ENCODE peak calls at places on chromosomes 1 and 21, in four cellular contexts. One of them, this sample, is unnamed.

GRCh38 chr1:103489881-103490280 is 35.6 kb upstream of the RNPC3 start:
- DNase-seq in IMR-90: peak; percentile 18
- DNase-seq in mesendoderm: peak; percentile 14
- DNase-seq in H1: no peak
- DNase-seq in this sample: no peak

GRCh38 chr1:209375681-209376360 is 207.7 kb upstream of the CAMK1G start:
- DNase-seq in IMR-90: peak; percentile 71
- DNase-seq in mesendoderm: peak; percentile 74
- DNase-seq in H1: no peak
- DNase-seq in this sample: no peak

GRCh38 chr1:8822383-8823294 is 5.2 kb upstream of the RERE start:
- DNase-seq in IMR-90: peak; percentile 89
- DNase-seq in mesendoderm: peak; percentile 49
- DNase-seq in H1: no peak
- DNase-seq in this sample: no peak

GRCh38 chr1:21650400-21650799 is 18.8 kb downstream of the RAP1GAP start:
- DNase-seq in IMR-90: no peak
- DNase-seq in mesendoderm: no peak
- DNase-seq in H1: no peak
- DNase-seq in this sample: no peak

GRCh38 chr1:222071313-222071886 is 329.5 kb upstream of the DUSP10 start:
- DNase-seq in IMR-90: no peak
- DNase-seq in mesendoderm: no peak
- DNase-seq in H1: no peak
- DNase-seq in this sample: no peak

GRCh38 chr1:202010042-202011015 is at the start of gene ELF3:
- DNase-seq in IMR-90: no peak
- DNase-seq in mesendoderm: peak; percentile 99
- DNase-seq in H1: peak; percentile 90
- DNase-seq in this sample: peak; percentile 98

GRCh38 chr1:151859814-151860405 is 6.4 kb upstream of the THEM5 start:
- DNase-seq in IMR-90: no peak
- DNase-seq in mesendoderm: no peak
- DNase-seq in H1: no peak
- DNase-seq in this sample: no peak

GRCh38 chr1:244414543-244414942 is 37.2 kb downstream of the ADSS2 start:
- DNase-seq in IMR-90: peak; percentile 83
- DNase-seq in mesendoderm: peak; percentile 84
- DNase-seq in H1: no peak
- DNase-seq in this sample: no peak

GRCh38 chr1:115430717-115431116 is 92.7 kb upstream of the NGF start:
- DNase-seq in IMR-90: peak; percentile 96
- DNase-seq in mesendoderm: peak; percentile 75
- DNase-seq in H1: no peak
- DNase-seq in this sample: no peak

GRCh38 chr1:216887032-216887431 is 163.8 kb upstream of the ESRRG start:
- DNase-seq in IMR-90: peak; percentile 64
- DNase-seq in mesendoderm: no peak
- DNase-seq in H1: no peak
- DNase-seq in this sample: no peak

GRCh38 chr1:178536844-178537371 is 24.0 kb downstream of the TEX35 start:
- DNase-seq in IMR-90: peak; percentile 99
- DNase-seq in mesendoderm: peak; percentile 65
- DNase-seq in H1: no peak
- DNase-seq in this sample: no peak

GRCh38 chr1:12678350-12678749 is 34.5 kb downstream of the AADACL4 start:
- DNase-seq in IMR-90: no peak
- DNase-seq in mesendoderm: no peak
- DNase-seq in H1: no peak
- DNase-seq in this sample: no peak

GRCh38 chr21:31117046-31117916 is 79.0 kb upstream of the KRTAP19-8 start:
- DNase-seq in IMR-90: peak; percentile 86
- DNase-seq in mesendoderm: peak; percentile 78
- DNase-seq in H1: no peak
- DNase-seq in this sample: no peak

GRCh38 chr1:187577625-187578024 is 748.9 kb downstream of the PLA2G4A start:
- DNase-seq in IMR-90: no peak
- DNase-seq in mesendoderm: no peak
- DNase-seq in H1: no peak
- DNase-seq in this sample: no peak

GRCh38 chr1:5734414-5734813 is 257.8 kb downstream of the NPHP4 start:
- DNase-seq in IMR-90: no peak
- DNase-seq in mesendoderm: no peak
- DNase-seq in H1: no peak
- DNase-seq in this sample: no peak

GRCh38 chr1:236522937-236523703 is 662 bp upstream of the LGALS8 start:
- DNase-seq in IMR-90: no peak
- DNase-seq in mesendoderm: no peak
- DNase-seq in H1: no peak
- DNase-seq in this sample: peak; percentile 48

GRCh38 chr1:180234369-180235076 is 4.5 kb downstream of the LHX4 start:
- DNase-seq in IMR-90: no peak
- DNase-seq in mesendoderm: peak; percentile 69
- DNase-seq in H1: no peak
- DNase-seq in this sample: peak; percentile 80

GRCh38 chr1:177170756-177171535 is at the start of gene BRINP2:
- DNase-seq in IMR-90: peak; percentile 29
- DNase-seq in mesendoderm: peak; percentile 85
- DNase-seq in H1: peak; percentile 46
- DNase-seq in this sample: peak; percentile 94

GRCh38 chr1:39632491-39633417 is 6.7 kb downstream of the HEYL start:
- DNase-seq in IMR-90: peak; percentile 53
- DNase-seq in mesendoderm: peak; percentile 43
- DNase-seq in H1: no peak
- DNase-seq in this sample: peak; percentile 68

GRCh38 chr21:44911066-44911383 is 9.7 kb downstream of the ITGB2 start:
- DNase-seq in IMR-90: no peak
- DNase-seq in mesendoderm: no peak
- DNase-seq in H1: no peak
- DNase-seq in this sample: no peak

GRCh38 chr21:37385179-37385765 is 18.7 kb downstream of the DYRK1A start:
- DNase-seq in IMR-90: no peak
- DNase-seq in mesendoderm: no peak
- DNase-seq in H1: no peak
- DNase-seq in this sample: no peak

GRCh38 chr1:195332102-195332501 is 1276.1 kb downstream of the KCNT2 start:
- DNase-seq in IMR-90: no peak
- DNase-seq in mesendoderm: no peak
- DNase-seq in H1: no peak
- DNase-seq in this sample: no peak

GRCh38 chr1:160058087-160058486 is 11.9 kb downstream of the KCNJ10 start:
- DNase-seq in IMR-90: no peak
- DNase-seq in mesendoderm: peak; percentile 40
- DNase-seq in H1: no peak
- DNase-seq in this sample: no peak

GRCh38 chr1:237772014-237772413 is 118.7 kb downstream of the ZP4 start:
- DNase-seq in IMR-90: no peak
- DNase-seq in mesendoderm: no peak
- DNase-seq in H1: no peak
- DNase-seq in this sample: no peak

GRCh38 chr1:227894306-227894721 is 53.4 kb downstream of the WNT9A start:
- DNase-seq in IMR-90: no peak
- DNase-seq in mesendoderm: no peak
- DNase-seq in H1: no peak
- DNase-seq in this sample: peak; percentile 24

GRCh38 chr1:156707486-156708244 is 2.3 kb upstream of the CRABP2 start:
- DNase-seq in IMR-90: peak; percentile 51
- DNase-seq in mesendoderm: peak; percentile 87
- DNase-seq in H1: no peak
- DNase-seq in this sample: peak; percentile 74

GRCh38 chr1:193065954-193066353 is 6.5 kb downstream of the RO60 start:
- DNase-seq in IMR-90: no peak
- DNase-seq in mesendoderm: no peak
- DNase-seq in H1: no peak
- DNase-seq in this sample: no peak

GRCh38 chr1:113073457-113073950 is 506 bp downstream of the LRIG2 start:
- DNase-seq in IMR-90: peak; percentile 61
- DNase-seq in mesendoderm: peak; percentile 91
- DNase-seq in H1: peak; percentile 23
- DNase-seq in this sample: peak; percentile 74

GRCh38 chr1:229108598-229109201 is 162.2 kb upstream of the RAB4A start:
- DNase-seq in IMR-90: no peak
- DNase-seq in mesendoderm: no peak
- DNase-seq in H1: no peak
- DNase-seq in this sample: no peak

GRCh38 chr1:99441234-99442095 is 177.2 kb downstream of the PLPPR4 start:
- DNase-seq in IMR-90: peak; percentile 67
- DNase-seq in mesendoderm: no peak
- DNase-seq in H1: no peak
- DNase-seq in this sample: no peak

GRCh38 chr1:184483101-184483813 is 96.4 kb downstream of the C1orf21 start:
- DNase-seq in IMR-90: peak; percentile 83
- DNase-seq in mesendoderm: no peak
- DNase-seq in H1: no peak
- DNase-seq in this sample: no peak

GRCh38 chr1:83849191-83850061 is 149.5 kb downstream of the TTLL7 start:
- DNase-seq in IMR-90: no peak
- DNase-seq in mesendoderm: peak; percentile 2
- DNase-seq in H1: no peak
- DNase-seq in this sample: no peak

DNA sequence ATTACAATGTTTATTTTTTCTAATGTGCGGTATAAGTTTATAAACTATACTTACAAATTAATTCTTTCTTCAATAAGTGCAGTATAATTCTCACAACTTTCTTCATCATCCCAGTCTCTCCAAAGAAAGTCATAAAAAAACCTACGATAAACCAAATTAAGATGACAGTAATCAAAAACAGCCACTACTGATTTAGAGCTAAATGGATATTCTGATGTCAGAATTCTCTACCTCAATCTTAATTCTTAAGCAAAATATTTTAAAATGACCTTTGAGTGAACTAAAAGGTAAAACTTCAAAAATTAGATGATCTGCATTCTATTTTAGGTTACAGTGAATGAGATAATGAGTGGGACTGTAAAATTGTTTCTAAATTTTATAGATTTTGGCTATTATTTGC is 13.6 kb downstream of the SHCBP1L start:
- DNase-seq in IMR-90: no peak
- DNase-seq in mesendoderm: no peak
- DNase-seq in H1: no peak
- DNase-seq in this sample: no peak
- H3K56ac ChIP-seq in IMR-90: no peak overlapping the region
- H3K56ac ChIP-seq in mesendoderm: no peak overlapping the region
- H3K56ac ChIP-seq in H1: no peak overlapping the region
- H3K56ac ChIP-seq in this sample: no peak overlapping the region

GRCh38 chr1:111414756-111415155 is 12.8 kb downstream of the OVGP1 start:
- DNase-seq in IMR-90: no peak
- DNase-seq in mesendoderm: no peak
- DNase-seq in H1: no peak
- DNase-seq in this sample: no peak

GRCh38 chr1:111417755-111418154 is 9.8 kb downstream of the OVGP1 start:
- DNase-seq in IMR-90: peak; percentile 78
- DNase-seq in mesendoderm: peak; percentile 48
- DNase-seq in H1: no peak
- DNase-seq in this sample: no peak

GRCh38 chr1:111419037-111419436 is 8.5 kb downstream of the OVGP1 start:
- DNase-seq in IMR-90: no peak
- DNase-seq in mesendoderm: no peak
- DNase-seq in H1: no peak
- DNase-seq in this sample: no peak

GRCh38 chr1:111412839-111413238 is 14.7 kb downstream of the OVGP1 start:
- DNase-seq in IMR-90: no peak
- DNase-seq in mesendoderm: no peak
- DNase-seq in H1: no peak
- DNase-seq in this sample: no peak

DNA sequence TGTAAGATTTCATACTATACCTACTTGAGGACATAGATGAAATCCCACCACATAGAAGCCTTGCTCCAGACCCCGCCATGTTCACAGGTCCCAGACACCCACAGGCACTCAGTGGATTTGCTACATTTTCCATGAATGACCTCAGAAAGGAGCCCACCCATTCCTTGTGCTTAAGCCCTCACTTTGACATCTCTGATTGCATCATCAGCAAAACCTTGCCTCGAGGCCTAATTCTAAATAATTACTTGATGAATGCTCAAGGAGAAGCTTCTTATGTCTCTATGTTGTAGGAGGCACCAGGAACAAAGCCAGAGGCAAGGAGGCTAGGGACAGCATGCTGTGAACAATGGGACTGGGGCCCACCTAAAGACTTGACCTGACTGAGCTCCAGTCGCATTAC is 12.1 kb downstream of the OVGP1 start:
- DNase-seq in IMR-90: no peak
- DNase-seq in mesendoderm: peak; percentile 18
- DNase-seq in H1: no peak
- DNase-seq in this sample: no peak
- H3K56ac ChIP-seq in IMR-90: no peak overlapping the region
- H3K56ac ChIP-seq in mesendoderm: no peak overlapping the region
- H3K56ac ChIP-seq in H1: no peak overlapping the region
- H3K56ac ChIP-seq in this sample: no peak overlapping the region

GRCh38 chr1:16205891-16206546 is 6.4 kb downstream of the ARHGEF19 start:
- DNase-seq in IMR-90: no peak
- DNase-seq in mesendoderm: no peak
- DNase-seq in H1: no peak
- DNase-seq in this sample: no peak

GRCh38 chr1:16204216-16204615 is 8.2 kb downstream of the ARHGEF19 start:
- DNase-seq in IMR-90: no peak
- DNase-seq in mesendoderm: no peak
- DNase-seq in H1: no peak
- DNase-seq in this sample: no peak

GRCh38 chr1:16205333-16205671 is 7.2 kb downstream of the ARHGEF19 start:
- DNase-seq in IMR-90: no peak
- DNase-seq in mesendoderm: no peak
- DNase-seq in H1: no peak
- DNase-seq in this sample: no peak

GRCh38 chr1:16203550-16203949 is 8.9 kb downstream of the ARHGEF19 start:
- DNase-seq in IMR-90: no peak
- DNase-seq in mesendoderm: no peak
- DNase-seq in H1: no peak
- DNase-seq in this sample: no peak

DNA sequence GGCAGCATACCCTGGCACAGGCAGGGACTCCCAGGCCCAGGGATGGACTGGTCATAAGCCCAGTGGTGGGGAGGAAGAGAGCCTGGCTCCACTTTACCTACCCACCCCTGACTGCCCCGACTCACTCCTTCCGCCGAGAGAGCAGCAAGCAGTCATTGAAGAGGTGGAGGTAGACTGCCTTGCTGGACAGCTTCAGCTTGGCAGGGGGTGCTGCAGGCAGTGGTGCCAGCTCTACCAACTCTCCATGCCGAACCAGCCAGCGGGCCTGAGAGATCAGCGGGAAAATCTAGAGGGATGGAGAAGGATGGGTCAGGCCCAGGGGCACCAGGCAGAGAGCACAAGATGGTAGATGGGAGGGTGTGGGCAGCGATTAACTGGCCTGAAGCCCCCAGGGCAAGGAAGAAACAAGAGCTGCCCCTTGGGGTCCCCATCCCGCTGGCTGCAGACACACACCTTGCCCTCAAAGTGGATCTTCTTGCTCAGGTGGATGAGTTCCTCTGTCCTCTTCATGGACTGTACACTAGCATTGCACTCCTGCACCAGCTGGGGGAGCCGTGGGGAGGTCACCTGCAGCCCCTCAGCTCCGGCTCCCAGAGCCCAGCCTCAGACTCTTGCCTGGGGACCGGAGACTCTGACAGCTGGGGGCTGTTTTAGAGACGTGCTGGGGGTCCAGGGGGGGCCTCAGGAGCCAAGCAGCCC is 7.7 kb downstream of the ARHGEF19 start:
- DNase-seq in IMR-90: no peak
- DNase-seq in mesendoderm: peak; percentile 65
- DNase-seq in H1: no peak
- DNase-seq in this sample: peak; percentile 72
- H3K56ac ChIP-seq in IMR-90: no peak overlapping the region
- H3K56ac ChIP-seq in mesendoderm: no peak overlapping the region
- H3K56ac ChIP-seq in H1: no peak overlapping the region
- H3K56ac ChIP-seq in this sample: no peak overlapping the region

GRCh38 chr1:108068141-108068540 is 103.2 kb upstream of the VAV3 start:
- DNase-seq in IMR-90: no peak
- DNase-seq in mesendoderm: peak; percentile 63
- DNase-seq in H1: no peak
- DNase-seq in this sample: no peak
- H3K56ac ChIP-seq in IMR-90: no peak overlapping the region
- H3K56ac ChIP-seq in mesendoderm: no peak overlapping the region
- H3K56ac ChIP-seq in H1: no peak overlapping the region
- H3K56ac ChIP-seq in this sample: no peak overlapping the region